ENCODE peak calls at places on chromosomes 12 and 14, in eight cellular contexts. K, F, A, X, Q, R, W and P are unnamed samples.

GRCh38 chr12:22286569-22286968 is 47.9 kb downstream of the ST8SIA1 start:
- DNase-seq in K (no peak), F (no peak), A (no peak), X (no peak), Q (no peak), R (peak), W (no peak), P (no peak)

GRCh38 chr14:77028384-77029246 is at the start of gene IRF2BPL:
- DNase-seq in K (peak), F (peak), A (peak), X (peak), Q (peak), R (peak), W (peak), P (peak)

GRCh38 chr12:124324803-124325705 is 30.2 kb downstream of the RFLNA start:
- DNase-seq in K (no peak), F (no peak), A (no peak), X (no peak), Q (no peak), R (no peak), W (no peak), P (no peak)

GRCh38 chr12:94603434-94604068 is 46.8 kb downstream of the TMCC3 start:
- DNase-seq in K (no peak), F (peak), A (peak), X (peak), Q (peak), R (no peak), W (no peak), P (no peak)

GRCh38 chr12:73083736-73084135 is 811.6 kb downstream of the TRHDE start:
- DNase-seq in K (no peak), F (no peak), A (no peak), X (no peak), Q (no peak), R (no peak), W (no peak), P (no peak)

GRCh38 chr12:119176267-119177055 is 2.3 kb upstream of the HSPB8 start:
- DNase-seq in K (peak), F (peak), A (peak), X (peak), Q (peak), R (peak), W (peak), P (no peak)

GRCh38 chr12:3041558-3042164 is 35.5 kb upstream of the TSPAN9 start:
- DNase-seq in K (peak), F (peak), A (peak), X (peak), Q (peak), R (peak), W (no peak), P (peak)

GRCh38 chr12:122421263-122421814 is 1.1 kb downstream of the CLIP1 start:
- DNase-seq in K (peak), F (peak), A (no peak), X (peak), Q (no peak), R (peak), W (peak), P (peak)

GRCh38 chr12:113231275-113232231 is 10.3 kb downstream of the TPCN1 start:
- DNase-seq in K (no peak), F (no peak), A (no peak), X (no peak), Q (peak), R (peak), W (peak), P (no peak)

GRCh38 chr14:32662234-32662633 is 276.4 kb upstream of the NPAS3 start:
- DNase-seq in K (no peak), F (no peak), A (no peak), X (no peak), Q (no peak), R (peak), W (no peak), P (no peak)

GRCh38 chr12:68349083-68349700 is 17.0 kb upstream of the MDM1 start:
- DNase-seq in K (no peak), F (no peak), A (no peak), X (no peak), Q (no peak), R (no peak), W (no peak), P (no peak)

GRCh38 chr12:105706321-105706972 is 376.0 kb downstream of the C12orf75 start:
- DNase-seq in K (no peak), F (no peak), A (no peak), X (no peak), Q (peak), R (peak), W (peak), P (no peak)

GRCh38 chr14:84575681-84576080 is 954.3 kb upstream of the FLRT2 start:
- DNase-seq in K (no peak), F (no peak), A (no peak), X (no peak), Q (no peak), R (no peak), W (no peak), P (no peak)

GRCh38 chr12:128606040-128606439 is 217.7 kb downstream of the SLC15A4 start:
- DNase-seq in K (no peak), F (no peak), A (no peak), X (no peak), Q (peak), R (no peak), W (no peak), P (no peak)

GRCh38 chr12:2429032-2429431 is 365.7 kb upstream of the FKBP4 start:
- DNase-seq in K (no peak), F (no peak), A (no peak), X (no peak), Q (no peak), R (peak), W (no peak), P (no peak)

GRCh38 chr12:14782756-14783155 is 20.5 kb downstream of the WBP11 start:
- DNase-seq in K (no peak), F (no peak), A (no peak), X (no peak), Q (no peak), R (no peak), W (no peak), P (no peak)

GRCh38 chr14:88248606-88249005 is 74.5 kb downstream of the KCNK10 start:
- DNase-seq in K (no peak), F (no peak), A (no peak), X (no peak), Q (no peak), R (no peak), W (no peak), P (no peak)

GRCh38 chr14:97977711-97978261 is 1180.6 kb downstream of the VRK1 start:
- DNase-seq in K (peak), F (peak), A (peak), X (no peak), Q (peak), R (peak), W (peak), P (no peak)

DNA sequence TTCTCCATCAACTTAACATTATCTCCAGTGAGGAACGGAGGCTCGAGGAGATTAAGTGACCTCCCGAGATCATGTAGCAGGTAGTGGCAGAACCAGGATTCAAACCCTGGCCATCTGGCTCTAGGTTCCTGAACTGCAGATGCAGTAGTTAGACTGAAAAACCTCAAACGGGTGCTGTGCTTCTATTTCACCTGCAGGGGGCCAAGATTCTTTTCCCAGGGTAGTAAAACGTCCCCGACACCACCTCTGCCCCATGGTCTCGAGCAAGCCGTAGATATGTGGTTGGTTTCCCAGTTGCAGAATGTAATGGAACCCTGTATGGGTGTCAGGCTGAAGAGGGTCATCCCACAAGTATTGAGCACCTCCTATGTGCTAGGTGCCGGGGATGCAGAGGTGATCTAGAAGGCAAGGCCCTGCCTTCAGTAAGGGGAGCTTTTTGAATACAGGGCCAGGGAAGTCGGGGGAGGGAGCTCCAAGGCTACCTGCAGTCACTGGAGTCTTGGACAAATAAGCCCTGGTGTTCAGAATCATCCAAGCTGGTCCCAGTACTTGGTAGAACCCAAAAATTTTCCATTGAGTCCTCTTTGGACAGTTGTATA is 197.1 kb downstream of the CHST11 start:
- DNase-seq in K (no peak), F (no peak), A (no peak), X (no peak), Q (peak), R (no peak), W (no peak), P (no peak)
- TF ChIP-seq CTCF in K (no peak), F (no peak), A (no peak), X (peak), Q (peak), R (peak), W (no peak), P (no peak)

GRCh38 chr14:22505751-22506710 is 83.0 kb downstream of the DAD1 start:
- DNase-seq in K (no peak), F (no peak), A (no peak), X (no peak), Q (no peak), R (no peak), W (no peak), P (no peak)
- H3K4me3 ChIP-seq in K (no peak), F (no peak), A (no peak), X (no peak), Q (no peak), R (no peak), W (no peak), P (no peak)

GRCh38 chr12:12714276-12715001 is 2.7 kb upstream of the CDKN1B start:
- DNase-seq in K (peak), F (peak), A (no peak), X (no peak), Q (peak), R (no peak), W (no peak), P (no peak)
- TF ChIP-seq CTCF in K (peak), F (peak), A (peak), X (peak), Q (peak), R (peak), W (no peak), P (no peak)

GRCh38 chr12:65525501-65526141 is 247.1 kb downstream of the MSRB3 start:
- DNase-seq in K (no peak), F (no peak), A (no peak), X (no peak), Q (no peak), R (peak), W (no peak), P (no peak)

GRCh38 chr12:65524666-65525065 is 246.2 kb downstream of the MSRB3 start:
- DNase-seq in K (no peak), F (no peak), A (no peak), X (no peak), Q (no peak), R (peak), W (no peak), P (no peak)

GRCh38 chr12:65526311-65526710 is 247.8 kb downstream of the MSRB3 start:
- DNase-seq in K (no peak), F (no peak), A (no peak), X (no peak), Q (no peak), R (peak), W (no peak), P (no peak)

GRCh38 chr12:65529771-65530435 is 251.4 kb downstream of the MSRB3 start:
- DNase-seq in K (no peak), F (no peak), A (no peak), X (no peak), Q (no peak), R (no peak), W (no peak), P (no peak)

DNA sequence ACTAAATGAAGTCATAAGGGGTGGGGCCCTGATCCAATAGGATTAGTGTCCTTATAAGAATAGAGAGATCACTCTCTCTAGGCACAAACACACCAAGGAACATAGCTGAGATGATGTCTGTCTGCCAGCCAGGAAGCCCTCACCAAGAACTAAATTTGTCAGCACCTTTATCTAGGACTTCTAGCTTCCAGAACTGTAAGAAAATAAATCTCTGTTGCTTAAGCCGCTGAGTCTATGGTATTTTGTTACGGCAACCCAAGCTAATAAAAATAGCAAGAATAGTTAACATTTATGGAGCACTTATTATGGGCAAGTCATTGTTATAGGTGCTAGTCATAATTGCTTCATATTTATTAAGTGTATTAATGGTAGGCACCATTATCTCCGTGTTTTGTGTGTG is 249.6 kb downstream of the MSRB3 start:
- DNase-seq in K (no peak), F (no peak), A (no peak), X (no peak), Q (no peak), R (no peak), W (no peak), P (no peak)
- H3K4me3 ChIP-seq in K (no peak), F (no peak), A (no peak), X (no peak), Q (no peak), R (no peak), W (no peak), P (no peak)